ENCODE peak calls at places on chromosomes 7 and 10, in five cellular contexts. One of them, this sample, is unnamed.

GRCh38 chr10:26044123-26044749 is 110.2 kb downstream of the MYO3A start:
- DNase-seq in CMK: no peak
- DNase-seq in mucosa of descending colon: peak
- DNase-seq in stimulated activated CD4-positive, alpha-beta T cell treated with anti-CD3 and anti-CD28 coated beads, Interleukin-4, amount 100 ng/mL, for 24 hours: no peak
- DNase-seq in GM03348: no peak
- DNase-seq in this sample: no peak

GRCh38 chr10:100057948-100058347 is 23.7 kb downstream of the CPN1 start:
- DNase-seq in stimulated activated CD4-positive, alpha-beta T cell treated with anti-CD3 and anti-CD28 coated beads, Interleukin-4, amount 100 ng/mL, for 24 hours: no peak
- DNase-seq in mucosa of descending colon: no peak
- DNase-seq in CMK: no peak
- DNase-seq in GM03348: no peak
- DNase-seq in this sample: no peak

GRCh38 chr7:68006619-68007018 is 1010.0 kb downstream of the TYW1 start:
- DNase-seq in stimulated activated CD4-positive, alpha-beta T cell treated with anti-CD3 and anti-CD28 coated beads, Interleukin-4, amount 100 ng/mL, for 24 hours: no peak
- DNase-seq in CMK: no peak
- DNase-seq in GM03348: no peak
- DNase-seq in mucosa of descending colon: no peak
- DNase-seq in this sample: no peak

GRCh38 chr7:30923009-30923773 is 11.5 kb downstream of the AQP1 start:
- DNase-seq in GM03348: no peak
- DNase-seq in CMK: no peak
- DNase-seq in stimulated activated CD4-positive, alpha-beta T cell treated with anti-CD3 and anti-CD28 coated beads, Interleukin-4, amount 100 ng/mL, for 24 hours: no peak
- DNase-seq in mucosa of descending colon: peak
- DNase-seq in this sample: no peak

GRCh38 chr10:28858641-28859040 is 181.3 kb downstream of the BAMBI start:
- DNase-seq in CMK: no peak
- DNase-seq in stimulated activated CD4-positive, alpha-beta T cell treated with anti-CD3 and anti-CD28 coated beads, Interleukin-4, amount 100 ng/mL, for 24 hours: no peak
- DNase-seq in GM03348: no peak
- DNase-seq in mucosa of descending colon: no peak
- DNase-seq in this sample: no peak

GRCh38 chr10:43594944-43595589 is 11.2 kb upstream of the ZNF485 start:
- DNase-seq in CMK: no peak
- DNase-seq in stimulated activated CD4-positive, alpha-beta T cell treated with anti-CD3 and anti-CD28 coated beads, Interleukin-4, amount 100 ng/mL, for 24 hours: peak
- DNase-seq in mucosa of descending colon: no peak
- DNase-seq in GM03348: peak
- DNase-seq in this sample: peak

GRCh38 chr10:29649561-29650551 is 15.1 kb upstream of the SVIL start:
- DNase-seq in mucosa of descending colon: no peak
- DNase-seq in stimulated activated CD4-positive, alpha-beta T cell treated with anti-CD3 and anti-CD28 coated beads, Interleukin-4, amount 100 ng/mL, for 24 hours: no peak
- DNase-seq in CMK: no peak
- DNase-seq in GM03348: no peak
- DNase-seq in this sample: no peak

GRCh38 chr7:2717293-2717904 is 29.4 kb downstream of the AMZ1 start:
- DNase-seq in GM03348: no peak
- DNase-seq in mucosa of descending colon: peak
- DNase-seq in stimulated activated CD4-positive, alpha-beta T cell treated with anti-CD3 and anti-CD28 coated beads, Interleukin-4, amount 100 ng/mL, for 24 hours: no peak
- DNase-seq in CMK: peak
- DNase-seq in this sample: no peak